ENCODE peak calls at places on chromosomes 5 and 9, in six cellular contexts. Z, M, Y, T, K and P are unnamed samples.

GRCh38 chr5:73592546-73592945 is 27.0 kb downstream of the UTP15 start:
- DNase-seq in M (no peak), K (peak; percentile 76), Y (no peak), T (no peak), Z (no peak), P (no peak)

GRCh38 chr9:91102269-91102668 is 259.4 kb downstream of the AUH start:
- DNase-seq in Z (no peak), T (no peak), Y (no peak), K (no peak), M (no peak), P (no peak)

GRCh38 chr9:100285080-100285479 is 67.7 kb downstream of the TEX10 start:
- DNase-seq in K (no peak), M (no peak), Z (no peak), T (no peak), Y (no peak), P (no peak)

GRCh38 chr9:135864447-135865049 is 42.8 kb downstream of the CAMSAP1 start:
- DNase-seq in T (no peak), Z (peak; percentile 80), M (peak; percentile 83), Y (peak; percentile 80), K (peak; percentile 41), P (peak; percentile 66)

GRCh38 chr5:16492398-16493175 is 27.0 kb upstream of the ZNF622 start:
- DNase-seq in T (no peak), K (peak; percentile 88), Y (peak; percentile 58), Z (no peak), M (no peak), P (peak; percentile 98)

GRCh38 chr9:118596374-118597015 is 772.7 kb downstream of the BRINP1 start:
- DNase-seq in Z (no peak), M (no peak), K (peak; percentile 51), T (no peak), Y (no peak), P (no peak)

GRCh38 chr9:127166651-127167524 is 44.5 kb upstream of the ANGPTL2 start:
- DNase-seq in Z (no peak), M (no peak), K (no peak), T (no peak), Y (no peak), P (peak; percentile 34)

GRCh38 chr5:81165493-81166119 is 67.5 kb upstream of the CKMT2 start:
- DNase-seq in Z (peak; percentile 64), Y (peak; percentile 62), T (no peak), K (peak; percentile 52), M (peak; percentile 79), P (peak; percentile 50)

GRCh38 chr5:21810737-21811316 is 1042.3 kb downstream of the CDH12 start:
- DNase-seq in T (no peak), M (no peak), Y (peak; percentile 2), Z (no peak), K (peak; percentile 17), P (peak; percentile 8)

GRCh38 chr9:122261469-122261881 is 3.2 kb downstream of the RBM18 start:
- DNase-seq in K (peak; percentile 82), M (peak; percentile 33), Z (no peak), T (peak; percentile 46), Y (peak; percentile 51), P (peak; percentile 89)

GRCh38 chr9:77304543-77304942 is 127.2 kb downstream of the VPS13A start:
- DNase-seq in Y (no peak), K (peak; percentile 2), M (no peak), Z (no peak), T (no peak), P (peak; percentile 10)

GRCh38 chr9:94011134-94011533 is 56.0 kb upstream of the BARX1 start:
- DNase-seq in T (no peak), Y (peak; percentile 48), Z (no peak), M (no peak), K (peak; percentile 18), P (peak; percentile 41)

GRCh38 chr5:141359790-141360426 is at the start of gene PCDHGB2:
- DNase-seq in M (peak; percentile 41), K (peak; percentile 55), Y (peak; percentile 58), T (no peak), Z (no peak), P (peak; percentile 72)

GRCh38 chr5:3595102-3595961 is at the start of gene IRX1:
- DNase-seq in T (no peak), K (peak; percentile 75), Z (no peak), Y (peak; percentile 88), M (peak; percentile 71), P (no peak)

GRCh38 chr5:95731571-95732554 is 727 bp downstream of the RHOBTB3 start:
- DNase-seq in Z (peak; percentile 42), T (no peak), K (peak; percentile 52), Y (no peak), M (no peak), P (peak; percentile 75)

GRCh38 chr5:137312060-137312459 is 187.1 kb downstream of the SPOCK1 start:
- DNase-seq in K (no peak), M (no peak), Y (no peak), T (no peak), Z (no peak), P (no peak)

GRCh38 chr9:134789168-134789567 is 91.4 kb upstream of the FCN2 start:
- DNase-seq in K (no peak), Y (no peak), Z (no peak), M (no peak), T (no peak), P (no peak)

GRCh38 chr9:127020036-127020435 is 102.4 kb downstream of the ANGPTL2 start:
- DNase-seq in Y (no peak), T (no peak), K (no peak), Z (no peak), M (no peak), P (no peak)

GRCh38 chr5:67350600-67351315 is 154.2 kb upstream of the CD180 start:
- DNase-seq in M (no peak), K (peak; percentile 50), T (no peak), Z (no peak), Y (peak; percentile 29), P (no peak)

GRCh38 chr5:103402861-103403260 is 144.3 kb downstream of the MACIR start:
- DNase-seq in M (no peak), K (no peak), T (no peak), Z (no peak), Y (no peak), P (no peak)

GRCh38 chr5:157740211-157740610 is 3.3 kb upstream of the LSM11 start:
- DNase-seq in K (no peak), Y (no peak), T (no peak), M (peak; percentile 70), Z (no peak), P (no peak)

GRCh38 chr5:32984851-32985250 is 273.7 kb downstream of the NPR3 start:
- DNase-seq in T (no peak), K (no peak), M (no peak), Z (no peak), Y (peak; percentile 26), P (no peak)

GRCh38 chr5:93607367-93608258 is 24.6 kb downstream of the NR2F1 start:
- DNase-seq in Y (peak; percentile 49), T (no peak), M (peak; percentile 52), K (peak; percentile 59), Z (no peak), P (peak; percentile 82)

GRCh38 chr5:40071870-40072269 is 607.8 kb upstream of the PTGER4 start:
- DNase-seq in K (peak; percentile 6), Z (no peak), M (no peak), Y (no peak), T (peak; percentile 84), P (no peak)

GRCh38 chr5:115840825-115841224 is 540 bp downstream of the ATG12 start:
- DNase-seq in K (no peak), M (no peak), Z (no peak), T (no peak), Y (no peak), P (no peak)

GRCh38 chr5:7773178-7773577 is 77.8 kb downstream of the CFAP90 start:
- DNase-seq in Z (no peak), M (no peak), Y (no peak), T (no peak), K (no peak), P (no peak)

GRCh38 chr5:110040178-110040577 is 350.5 kb downstream of the MAN2A1 start:
- DNase-seq in M (no peak), Y (no peak), K (no peak), Z (no peak), T (no peak), P (no peak)

GRCh38 chr5:149114403-149115312 is 26.6 kb upstream of the ABLIM3 start:
- DNase-seq in K (peak; percentile 80), Y (peak; percentile 71), Z (peak; percentile 21), T (peak; percentile 45), M (peak; percentile 69), P (peak; percentile 86)

GRCh38 chr5:135641329-135642178 is 62.8 kb upstream of the CXCL14 start:
- DNase-seq in Z (no peak), Y (no peak), T (no peak), K (no peak), M (no peak), P (no peak)

GRCh38 chr5:39584921-39585320 is 160.1 kb upstream of the DAB2 start:
- DNase-seq in Z (no peak), K (peak; percentile 59), Y (peak; percentile 55), M (no peak), T (no peak), P (peak; percentile 26)

GRCh38 chr9:22044583-22044982 is 35.5 kb upstream of the CDKN2B start:
- DNase-seq in K (peak; percentile 75), Z (no peak), M (no peak), Y (peak; percentile 68), T (no peak), P (peak; percentile 32)

GRCh38 chr9:96040591-96041461 is 165.3 kb downstream of the ERCC6L2 start:
- DNase-seq in Y (no peak), K (no peak), Z (no peak), T (no peak), M (no peak), P (peak; percentile 74)

GRCh38 chr9:18791074-18791473 is 241.9 kb downstream of the SAXO1 start:
- DNase-seq in K (no peak), Z (no peak), M (peak; percentile 68), Y (no peak), T (no peak), P (peak; percentile 14)

GRCh38 chr5:87120518-87121314 is 147.0 kb upstream of the RASA1 start:
- DNase-seq in M (no peak), Z (no peak), K (peak; percentile 92), T (no peak), Y (peak; percentile 81), P (peak; percentile 72)

GRCh38 chr9:126752376-126752775 is 52.5 kb upstream of the ZBTB43 start:
- DNase-seq in Y (no peak), T (no peak), K (no peak), Z (no peak), M (peak; percentile 45), P (no peak)

GRCh38 chr9:121288874-121289553 is 21.1 kb downstream of the GSN start:
- DNase-seq in T (peak; percentile 46), K (peak; percentile 80), Y (peak; percentile 43), M (peak; percentile 73), Z (no peak), P (peak; percentile 82)

GRCh38 chr5:169412858-169413257 is 111.9 kb upstream of the SLIT3 start:
- DNase-seq in Z (no peak), T (no peak), Y (no peak), M (no peak), K (no peak), P (no peak)